ENCODE peak calls at places on chromosomes 13 and 19, in six cellular contexts. One of them, this sample, is unnamed.
A peak's percentile ranks its signal among the peaks of the same experiment; 100 is the strongest.

GRCh38 chr13:75010941-75011340 is 471.0 kb downstream of the TBC1D4 start:
- DNase-seq in lower leg skin: no peak
- DNase-seq in iris pigment epithelial cell: no peak
- DNase-seq in CD4-positive, alpha-beta T cell: no peak
- DNase-seq in NCI-H1092 treated with DMSO at 0.1 percent for 48 hours: no peak
- DNase-seq in posterior cingulate gyrus: no peak
- DNase-seq in this sample: no peak

GRCh38 chr13:29428310-29428991 is 167.0 kb downstream of the SLC7A1 start:
- DNase-seq in lower leg skin: no peak
- DNase-seq in iris pigment epithelial cell: no peak
- DNase-seq in CD4-positive, alpha-beta T cell: no peak
- DNase-seq in NCI-H1092 treated with DMSO at 0.1 percent for 48 hours: no peak
- DNase-seq in posterior cingulate gyrus: peak; percentile 19
- DNase-seq in this sample: peak; percentile 58

GRCh38 chr13:51437550-51438127 is 15.2 kb downstream of the INTS6 start:
- DNase-seq in lower leg skin: no peak
- DNase-seq in iris pigment epithelial cell: no peak
- DNase-seq in CD4-positive, alpha-beta T cell: no peak
- DNase-seq in NCI-H1092 treated with DMSO at 0.1 percent for 48 hours: no peak
- DNase-seq in posterior cingulate gyrus: no peak
- DNase-seq in this sample: no peak

GRCh38 chr19:9645466-9645865 is 24.4 kb upstream of the ZNF561 start:
- DNase-seq in lower leg skin: no peak
- DNase-seq in iris pigment epithelial cell: no peak
- DNase-seq in CD4-positive, alpha-beta T cell: no peak
- DNase-seq in NCI-H1092 treated with DMSO at 0.1 percent for 48 hours: no peak
- DNase-seq in posterior cingulate gyrus: no peak
- DNase-seq in this sample: peak; percentile 5

GRCh38 chr13:111599791-111600190 is 279.3 kb downstream of the TEX29 start:
- DNase-seq in lower leg skin: no peak
- DNase-seq in iris pigment epithelial cell: no peak
- DNase-seq in CD4-positive, alpha-beta T cell: no peak
- DNase-seq in NCI-H1092 treated with DMSO at 0.1 percent for 48 hours: no peak
- DNase-seq in posterior cingulate gyrus: no peak
- DNase-seq in this sample: no peak

GRCh38 chr19:4504297-4504701 is 14.0 kb downstream of the PLIN4 start:
- DNase-seq in lower leg skin: no peak
- DNase-seq in iris pigment epithelial cell: no peak
- DNase-seq in CD4-positive, alpha-beta T cell: no peak
- DNase-seq in NCI-H1092 treated with DMSO at 0.1 percent for 48 hours: no peak
- DNase-seq in posterior cingulate gyrus: peak; percentile 47
- DNase-seq in this sample: no peak

GRCh38 chr13:44306401-44307192 is 67.0 kb upstream of the SERP2 start:
- DNase-seq in lower leg skin: no peak
- DNase-seq in iris pigment epithelial cell: peak; percentile 95
- DNase-seq in CD4-positive, alpha-beta T cell: no peak
- DNase-seq in NCI-H1092 treated with DMSO at 0.1 percent for 48 hours: peak; percentile 67
- DNase-seq in posterior cingulate gyrus: no peak
- DNase-seq in this sample: peak; percentile 51

GRCh38 chr13:25281193-25281936 is 5.9 kb downstream of the MTMR6 start:
- DNase-seq in lower leg skin: no peak
- DNase-seq in iris pigment epithelial cell: no peak
- DNase-seq in CD4-positive, alpha-beta T cell: no peak
- DNase-seq in NCI-H1092 treated with DMSO at 0.1 percent for 48 hours: no peak
- DNase-seq in posterior cingulate gyrus: no peak
- DNase-seq in this sample: no peak

GRCh38 chr13:102817907-102818306 is 19.0 kb downstream of the BIVM start:
- DNase-seq in lower leg skin: no peak
- DNase-seq in iris pigment epithelial cell: peak; percentile 20
- DNase-seq in CD4-positive, alpha-beta T cell: no peak
- DNase-seq in NCI-H1092 treated with DMSO at 0.1 percent for 48 hours: no peak
- DNase-seq in posterior cingulate gyrus: no peak
- DNase-seq in this sample: no peak